ENCODE peak calls at places on chromosomes 6 and 20, in seven cellular contexts. J, G, P, O, V, F and K are unnamed samples. For H3K27me3, the result is how much of the 10 kb centered on the place peaks cover.

GRCh38 chr20:49505518-49505917 is 23.1 kb upstream of the KCNB1 start:
- DNase-seq in G (peak), P (no peak), J (no peak), F (peak), O (no peak), V (peak), K (peak)

GRCh38 chr6:112207131-112207530 is 47.2 kb downstream of the LAMA4 start:
- DNase-seq in G (no peak), V (peak), O (no peak), J (no peak), P (no peak), F (no peak), K (no peak)

GRCh38 chr6:53282741-53283140 is 66.0 kb downstream of the ELOVL5 start:
- DNase-seq in G (no peak), P (no peak), F (peak), V (no peak), O (no peak), J (no peak), K (peak)

GRCh38 chr6:138590796-138591709 is 91.8 kb upstream of the NHSL1 start:
- DNase-seq in G (peak), J (peak), V (peak), P (peak), O (no peak), F (peak), K (peak)

GRCh38 chr20:39851459-39851858 is 837.6 kb downstream of the MAFB start:
- DNase-seq in O (no peak), F (no peak), V (peak), P (no peak), J (no peak), G (no peak), K (peak)

GRCh38 chr20:45892049-45892816 is 1.1 kb downstream of the CTSA start:
- DNase-seq in O (no peak), F (no peak), P (peak), J (no peak), V (peak), G (peak), K (peak)

GRCh38 chr20:31695849-31696804 is 26.5 kb downstream of the BCL2L1 start:
- DNase-seq in J (no peak), P (peak), O (no peak), V (peak), G (no peak), F (no peak), K (peak)

GRCh38 chr6:39821739-39822532 is 29.8 kb downstream of the DAAM2 start:
- DNase-seq in P (no peak), F (peak), O (no peak), V (no peak), J (peak), G (peak), K (no peak)

GRCh38 chr20:20395856-20396600 is 28.1 kb downstream of the INSM1 start:
- DNase-seq in P (no peak), O (no peak), F (no peak), J (no peak), G (no peak), V (no peak), K (no peak)

GRCh38 chr20:45592574-45593189 is 13.6 kb upstream of the WFDC8 start:
- DNase-seq in G (no peak), J (no peak), O (no peak), V (peak), F (no peak), P (peak), K (peak)

GRCh38 chr6:24689964-24690363 is 23.1 kb downstream of the ACOT13 start:
- DNase-seq in F (no peak), J (no peak), O (no peak), P (no peak), G (no peak), V (peak), K (no peak)

GRCh38 chr20:57265649-57266250 is 691 bp downstream of the BMP7 start:
- DNase-seq in F (no peak), J (no peak), P (no peak), O (no peak), V (no peak), G (no peak), K (no peak)

GRCh38 chr6:148508401-148509151 is 165.9 kb downstream of the SASH1 start:
- DNase-seq in P (no peak), V (peak), F (no peak), J (no peak), G (no peak), O (no peak), K (no peak)

GRCh38 chr20:59735486-59735885 is 131.1 kb downstream of the PHACTR3 start:
- DNase-seq in G (no peak), P (no peak), V (no peak), O (no peak), F (no peak), J (no peak), K (no peak)

GRCh38 chr6:137497722-137498463 is 3.7 kb upstream of the OLIG3 start:
- DNase-seq in G (no peak), F (no peak), P (peak), V (no peak), J (no peak), O (peak), K (no peak)

GRCh38 chr6:10451828-10452509 is 37.1 kb upstream of the TFAP2A start:
- DNase-seq in O (no peak), G (no peak), V (peak), P (no peak), F (no peak), J (no peak), K (peak)

GRCh38 chr6:72040106-72040505 is 153.8 kb downstream of the RIMS1 start:
- DNase-seq in P (no peak), O (no peak), F (no peak), G (no peak), V (no peak), J (no peak), K (no peak)

GRCh38 chr6:113490356-113490755 is 366.8 kb upstream of the MARCKS start:
- DNase-seq in O (no peak), G (no peak), P (no peak), V (peak), J (no peak), F (no peak), K (no peak)

GRCh38 chr6:66662196-66662595 is 955.2 kb upstream of the EYS start:
- DNase-seq in G (no peak), J (no peak), O (no peak), P (no peak), F (no peak), V (peak), K (no peak)

GRCh38 chr6:15389079-15389758 is 143.3 kb downstream of the JARID2 start:
- DNase-seq in O (no peak), F (peak), J (no peak), V (peak), P (no peak), G (peak), K (no peak)

GRCh38 chr6:49849121-49849907 is 17.0 kb downstream of the CRISP1 start:
- DNase-seq in V (peak), P (peak), J (no peak), O (no peak), G (no peak), F (no peak), K (peak)

GRCh38 chr6:146090474-146090873 is 61.6 kb downstream of the GRM1 start:
- DNase-seq in F (no peak), O (no peak), J (no peak), P (no peak), G (no peak), V (peak), K (no peak)

GRCh38 chr6:88538130-88538706 is 372.1 kb upstream of the CNR1 start:
- DNase-seq in F (no peak), V (peak), O (no peak), P (no peak), J (no peak), G (no peak), K (no peak)

GRCh38 chr20:50238081-50238800 is 47.6 kb downstream of the CEBPB start:
- DNase-seq in O (no peak), F (no peak), J (no peak), G (no peak), P (no peak), V (no peak), K (no peak)

GRCh38 chr6:3396503-3397180 is 60.2 kb downstream of the SLC22A23 start:
- DNase-seq in P (no peak), J (no peak), G (peak), F (no peak), V (no peak), O (no peak), K (no peak)

GRCh38 chr6:16621002-16621401 is 140.3 kb downstream of the ATXN1 start:
- DNase-seq in G (no peak), O (no peak), J (no peak), F (no peak), V (no peak), P (no peak), K (no peak)

GRCh38 chr6:90472716-90473115 is 114.2 kb downstream of the MAP3K7 start:
- DNase-seq in G (no peak), P (no peak), O (no peak), F (no peak), J (no peak), V (no peak), K (no peak)

GRCh38 chr6:2988076-2988425 is 11.6 kb upstream of the NQO2 start:
- DNase-seq in J (no peak), P (no peak), F (no peak), G (no peak), O (no peak), V (no peak), K (no peak)

GRCh38 chr20:17762243-17762872 is 62.6 kb downstream of the BANF2 start:
- DNase-seq in P (no peak), J (no peak), O (no peak), V (no peak), G (no peak), F (peak), K (no peak)

GRCh38 chr6:128208851-128209580 is 308.2 kb upstream of the THEMIS start:
- DNase-seq in F (no peak), O (no peak), J (no peak), P (no peak), V (peak), G (no peak), K (peak)

GRCh38 chr6:165645919-165646318 is 17.1 kb downstream of the PDE10A start:
- DNase-seq in V (no peak), O (no peak), G (no peak), P (peak), F (no peak), J (no peak), K (no peak)

GRCh38 chr6:21220271-21220987 is 373.1 kb upstream of the SOX4 start:
- DNase-seq in O (no peak), V (no peak), F (no peak), G (no peak), P (no peak), J (no peak), K (no peak)

GRCh38 chr20:54148947-54149764 is 24.6 kb downstream of the CYP24A1 start:
- DNase-seq in P (peak), V (no peak), F (no peak), J (no peak), O (no peak), G (no peak), K (no peak)

GRCh38 chr6:138237463-138237862 is 19.2 kb upstream of the PBOV1 start:
- DNase-seq in O (no peak), G (no peak), V (no peak), F (no peak), J (no peak), P (no peak), K (no peak)

DNA sequence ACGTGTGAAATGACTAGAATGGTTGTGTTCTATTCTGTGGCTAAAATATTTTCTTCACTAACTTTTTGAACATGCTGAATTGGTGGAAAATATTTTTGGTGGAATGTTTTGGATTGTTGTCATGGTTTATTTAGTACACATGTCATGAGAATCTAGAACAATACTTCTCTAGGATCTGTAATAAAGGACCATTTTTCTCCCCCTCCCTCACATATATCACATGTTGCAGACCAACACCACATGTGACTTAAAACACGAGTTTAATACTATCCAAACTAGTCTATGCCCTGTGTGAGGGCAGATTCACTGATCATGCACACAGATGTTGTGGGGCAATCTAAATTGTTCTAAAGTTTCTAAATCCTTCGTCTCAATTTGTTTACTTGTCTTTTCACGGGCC is 29.2 kb downstream of the FIG4 start:
- DNase-seq in F (no peak), P (no peak), V (no peak), J (no peak), G (no peak), O (no peak), K (no peak)
- H3K27me3 ChIP-seq in F (under half), P (under half), V (under half), J (under half), G (under half), O (under half), K (under half)

GRCh38 chr6:32195652-32195901 is 3.1 kb upstream of the GPSM3 start:
- DNase-seq in F (peak), P (peak), O (peak), J (peak), G (peak), V (peak), K (peak)
- H3K4me3 ChIP-seq in F (no peak), P (peak), O (peak), J (peak), G (peak), V (no peak), K (no peak)

DNA sequence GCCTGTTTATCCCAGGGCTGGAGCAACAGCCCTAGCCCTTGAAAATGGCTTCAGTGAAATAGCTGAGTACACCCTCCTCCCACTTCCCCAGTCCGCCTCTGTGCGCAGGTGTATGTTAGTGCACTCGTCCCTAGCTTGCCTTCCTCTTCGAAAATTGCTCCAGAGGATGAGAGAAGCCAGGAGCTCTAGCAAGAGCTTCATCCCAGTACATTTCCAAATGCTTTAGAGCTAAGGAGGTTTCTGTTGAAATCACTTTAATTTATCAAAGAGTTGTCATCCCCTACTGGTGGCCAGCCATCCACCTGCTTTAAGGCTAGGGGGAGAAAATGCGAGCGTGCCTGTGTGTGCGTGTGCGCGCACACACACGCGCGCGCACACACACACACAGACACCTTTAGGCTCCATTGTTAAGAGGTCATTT is 5.4 kb upstream of the POU3F2 start:
- DNase-seq in J (no peak), F (no peak), P (no peak), G (no peak), O (no peak), V (no peak), K (no peak)
- H3K27me3 ChIP-seq in J (under half), F (half or more), P (half or more), G (half or more), O (half or more), V (half or more), K (half or more)

GRCh38 chr6:47700051-47700450 is 1.7 kb downstream of the ADGRF4 start:
- DNase-seq in F (no peak), P (no peak), O (no peak), J (no peak), G (no peak), V (peak), K (peak)

GRCh38 chr6:47700596-47700995 is 2.2 kb downstream of the ADGRF4 start:
- DNase-seq in G (no peak), V (no peak), P (no peak), O (no peak), F (no peak), J (no peak), K (no peak)

GRCh38 chr6:47697925-47698324 is 455 bp upstream of the ADGRF4 start:
- DNase-seq in V (no peak), P (no peak), J (no peak), F (no peak), G (no peak), O (no peak), K (no peak)

GRCh38 chr6:47698342-47698787 is at the start of gene ADGRF4:
- DNase-seq in P (peak), O (no peak), V (peak), F (no peak), J (no peak), G (no peak), K (peak)

DNA sequence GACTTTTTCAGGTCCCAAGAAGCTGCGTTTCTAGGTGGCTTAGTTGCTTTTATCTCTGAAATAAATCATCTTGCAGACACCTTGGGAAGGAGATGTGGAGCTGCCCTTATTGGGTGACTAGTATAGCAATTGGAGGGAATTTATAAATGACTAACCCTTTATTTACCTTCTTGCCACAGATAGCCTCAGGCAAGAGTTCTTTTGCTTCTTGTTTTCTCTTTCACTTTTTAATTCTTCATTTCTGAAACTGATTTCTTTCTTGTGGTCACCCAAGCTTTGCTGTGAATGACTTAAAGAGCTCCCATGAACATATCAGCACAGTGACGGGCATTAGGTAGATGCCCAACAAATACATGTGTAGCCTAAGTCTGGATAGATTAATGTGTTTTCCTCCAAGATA is 3.0 kb downstream of the ADGRF4 start:
- DNase-seq in P (peak), V (no peak), G (no peak), F (no peak), J (no peak), O (no peak), K (no peak)
- H3K4me3 ChIP-seq in P (no peak), V (no peak), G (no peak), F (no peak), J (no peak), O (no peak), K (no peak)

DNA sequence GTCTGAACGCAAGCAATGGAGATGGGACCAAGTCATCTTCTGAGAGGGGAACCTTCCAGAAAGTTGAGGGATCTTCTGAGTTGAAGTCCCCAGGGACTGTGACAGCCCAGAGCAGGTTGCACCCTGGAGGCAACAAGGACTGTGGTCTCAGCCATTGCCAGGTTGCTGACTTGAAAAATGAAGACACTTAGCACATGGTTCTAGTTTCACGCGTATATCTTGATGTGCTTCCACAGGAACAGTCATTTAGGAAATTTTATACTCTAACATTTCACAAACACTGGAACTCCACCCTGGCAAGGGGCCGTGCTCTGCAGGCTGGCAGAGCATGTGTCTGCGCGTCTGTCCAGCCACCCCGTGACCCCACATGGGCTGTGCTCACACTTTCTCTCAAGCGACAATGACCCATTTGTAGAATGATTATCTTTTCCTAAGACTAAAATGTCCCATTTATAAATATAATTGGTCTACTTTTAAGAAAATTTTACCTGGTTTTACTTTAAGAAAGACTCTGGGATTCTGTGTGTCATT is 157.0 kb downstream of the ERMARD start:
- DNase-seq in O (no peak), V (no peak), G (no peak), J (no peak), F (no peak), P (no peak), K (no peak)
- H3K27me3 ChIP-seq in O (under half), V (under half), G (under half), J (under half), F (under half), P (under half), K (under half)

DNA sequence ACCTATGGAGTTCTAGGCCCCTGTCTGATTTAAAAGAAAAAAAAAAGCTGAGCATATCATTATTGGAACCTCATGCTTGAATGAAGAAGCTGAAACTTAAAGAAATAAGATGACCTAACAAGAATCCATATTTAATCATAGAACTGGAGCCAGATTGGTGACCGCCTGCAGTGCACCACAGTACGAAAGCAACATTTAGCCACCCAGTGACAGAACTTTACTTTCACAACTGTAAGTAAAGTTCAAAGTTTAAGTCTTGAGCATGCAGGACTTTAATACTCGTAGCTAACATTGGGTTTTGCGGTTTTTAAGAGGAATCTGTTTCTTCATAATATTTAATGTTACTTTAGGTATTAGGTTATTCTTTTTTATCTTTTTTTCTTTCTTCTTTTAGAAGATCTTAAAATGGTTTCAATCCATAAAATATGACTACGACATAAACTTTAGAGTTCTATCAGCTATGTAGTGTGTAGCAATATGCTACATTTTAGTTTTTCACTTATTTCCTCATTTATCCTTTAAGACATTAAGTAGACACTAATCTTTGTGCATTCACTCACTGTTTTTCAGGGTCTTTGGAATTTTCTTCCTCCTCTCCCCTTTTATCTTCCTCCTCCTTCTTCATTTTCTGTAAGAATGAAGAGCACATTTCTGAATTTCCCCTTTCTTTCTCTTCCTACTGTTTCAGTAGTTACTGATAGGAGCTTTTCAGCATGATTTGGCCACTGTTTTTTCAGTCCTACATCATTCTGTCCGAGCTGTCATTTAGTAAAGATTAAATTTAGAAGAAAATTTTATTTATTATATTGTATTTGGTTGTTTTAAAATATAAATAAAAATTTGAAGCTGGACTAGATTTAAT is 514.1 kb downstream of the GRIK2 start:
- DNase-seq in P (no peak), G (no peak), J (no peak), F (no peak), V (no peak), O (no peak), K (no peak)
- H3K4me3 ChIP-seq in P (no peak), G (no peak), J (no peak), F (no peak), V (no peak), O (no peak), K (no peak)